ENCODE peak calls at places on chromosomes 5 and 9, in four cellular contexts. One of them, this sample, is unnamed.
A peak's percentile ranks its signal among the peaks of the same experiment; 100 is the strongest.

GRCh38 chr9:121598167-121599000 is 53.0 kb upstream of the DAB2IP start:
- DNase-seq in substantia nigra: no peak
- DNase-seq in Peyer's patch: peak; percentile 57
- DNase-seq in aorta: peak; percentile 73
- DNase-seq in this sample: peak; percentile 37

GRCh38 chr5:31853398-31854135 is 214.6 kb downstream of the PDZD2 start:
- DNase-seq in substantia nigra: no peak
- DNase-seq in Peyer's patch: no peak
- DNase-seq in aorta: no peak
- DNase-seq in this sample: no peak

GRCh38 chr5:179953934-179954833 is 46.5 kb upstream of the TBC1D9B start:
- DNase-seq in substantia nigra: no peak
- DNase-seq in Peyer's patch: no peak
- DNase-seq in aorta: no peak
- DNase-seq in this sample: no peak

GRCh38 chr5:68973696-68974095 is 120.1 kb upstream of the SLC30A5 start:
- DNase-seq in substantia nigra: no peak
- DNase-seq in Peyer's patch: no peak
- DNase-seq in aorta: no peak
- DNase-seq in this sample: no peak

GRCh38 chr5:150320048-150320555 is 17.4 kb upstream of the ARSI start:
- DNase-seq in substantia nigra: peak; percentile 69
- DNase-seq in Peyer's patch: no peak
- DNase-seq in aorta: peak; percentile 59
- DNase-seq in this sample: peak; percentile 61

GRCh38 chr5:103224118-103224893 is 34.3 kb upstream of the MACIR start:
- DNase-seq in substantia nigra: no peak
- DNase-seq in Peyer's patch: peak; percentile 50
- DNase-seq in aorta: no peak
- DNase-seq in this sample: peak; percentile 41

GRCh38 chr5:2887401-2888348 is 136.2 kb upstream of the IRX2 start:
- DNase-seq in substantia nigra: no peak
- DNase-seq in Peyer's patch: no peak
- DNase-seq in aorta: no peak
- DNase-seq in this sample: no peak

GRCh38 chr5:1202026-1202797 is 817 bp downstream of the SLC6A19 start:
- DNase-seq in substantia nigra: no peak
- DNase-seq in Peyer's patch: peak; percentile 66
- DNase-seq in aorta: peak; percentile 34
- DNase-seq in this sample: no peak

GRCh38 chr5:61659221-61659696 is 327.2 kb downstream of the ZSWIM6 start:
- DNase-seq in substantia nigra: peak; percentile 37
- DNase-seq in Peyer's patch: peak; percentile 68
- DNase-seq in aorta: no peak
- DNase-seq in this sample: no peak

GRCh38 chr5:164119806-164120440 is 614.5 kb downstream of the MAT2B start:
- DNase-seq in substantia nigra: no peak
- DNase-seq in Peyer's patch: no peak
- DNase-seq in aorta: no peak
- DNase-seq in this sample: peak; percentile 6

GRCh38 chr5:130975847-130976246 is 189.2 kb downstream of the HINT1 start:
- DNase-seq in substantia nigra: no peak
- DNase-seq in Peyer's patch: no peak
- DNase-seq in aorta: no peak
- DNase-seq in this sample: peak; percentile 26

GRCh38 chr9:90003046-90003355 is 398.2 kb downstream of the GADD45G start:
- DNase-seq in substantia nigra: peak; percentile 31
- DNase-seq in Peyer's patch: no peak
- DNase-seq in aorta: peak; percentile 70
- DNase-seq in this sample: no peak

GRCh38 chr9:117869287-117869686 is 165.1 kb downstream of the TLR4 start:
- DNase-seq in substantia nigra: no peak
- DNase-seq in Peyer's patch: no peak
- DNase-seq in aorta: no peak
- DNase-seq in this sample: no peak

DNA sequence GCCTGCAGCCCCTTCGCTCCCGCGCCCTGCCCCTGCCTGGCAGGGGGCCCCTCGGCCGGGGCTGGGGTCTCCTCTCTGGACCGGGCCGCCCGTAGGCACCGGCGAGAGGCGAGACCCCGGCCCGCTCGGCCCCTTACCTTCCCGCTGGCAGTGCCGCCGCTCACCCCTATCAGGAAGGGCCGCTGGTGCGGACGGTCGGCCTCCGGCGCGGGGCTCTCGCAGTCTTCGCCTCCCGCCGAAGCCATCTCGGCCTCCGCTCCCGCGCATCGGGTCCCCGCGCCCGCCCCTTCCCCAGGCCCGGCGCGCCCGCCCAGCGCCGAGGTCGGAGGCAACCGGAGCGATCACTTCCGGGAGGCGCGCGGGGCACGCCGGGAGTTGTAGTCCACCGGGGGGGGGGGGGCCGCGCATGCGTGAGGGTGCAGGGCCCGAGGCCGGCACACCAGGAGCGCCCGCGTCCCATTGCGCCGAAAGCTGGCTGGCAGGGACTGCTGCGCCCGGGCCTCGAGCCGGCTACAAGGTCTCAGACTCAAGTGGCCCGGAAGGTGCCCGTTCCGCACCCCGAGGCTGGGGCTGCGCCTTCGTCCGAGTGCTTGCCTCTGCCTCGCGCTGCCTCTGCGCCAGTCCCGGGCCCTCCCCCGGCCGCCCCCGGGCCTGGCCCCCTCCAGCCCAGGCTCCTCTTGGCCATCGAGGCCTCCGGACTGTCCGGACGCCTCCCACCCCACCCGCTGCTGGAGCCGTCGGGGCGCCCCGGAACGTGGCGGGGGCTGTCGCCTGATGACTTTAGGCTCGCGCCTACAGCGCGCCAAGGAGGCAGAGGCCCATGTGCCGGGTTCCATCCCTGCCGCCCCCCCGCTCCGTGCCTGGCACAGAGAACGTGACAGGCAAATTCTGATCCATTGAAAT is at the start of gene UCK1:
- DNase-seq in substantia nigra: peak; percentile 69
- DNase-seq in Peyer's patch: peak; percentile 92
- DNase-seq in aorta: peak; percentile 88
- DNase-seq in this sample: peak; percentile 6
- H3K27ac ChIP-seq in substantia nigra: peak within 1 kb of the TSS; percentile 87
- H3K27ac ChIP-seq in Peyer's patch: peak within 1 kb of the TSS; percentile 89
- H3K27ac ChIP-seq in aorta: peak within 1 kb of the TSS; percentile 30
- H3K27ac ChIP-seq in this sample: no peak within 1 kb of the TSS

DNA sequence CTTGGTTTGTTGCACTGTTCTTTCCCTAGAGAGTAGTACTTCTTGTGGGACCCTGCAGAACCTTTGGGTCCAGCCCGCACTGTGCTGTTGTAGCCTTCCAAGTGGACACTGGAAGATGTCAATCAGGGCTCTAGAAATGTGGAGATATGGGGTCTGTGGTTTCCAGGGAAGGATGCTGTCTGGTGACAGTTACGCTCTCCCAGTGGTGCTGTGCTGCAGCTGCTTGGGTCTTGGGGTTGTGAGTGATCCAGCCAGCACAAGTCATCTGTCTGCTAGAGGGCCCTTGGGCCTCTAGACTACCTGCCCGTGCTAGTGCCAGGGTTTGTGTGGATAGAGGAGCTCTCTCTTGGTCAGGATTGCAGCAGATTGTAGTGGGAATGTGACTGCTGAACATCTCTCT is 484.5 kb downstream of the DMAC1 start:
- DNase-seq in substantia nigra: no peak
- DNase-seq in Peyer's patch: no peak
- DNase-seq in aorta: no peak
- DNase-seq in this sample: no peak
- H3K27ac ChIP-seq in substantia nigra: no peak overlapping the region
- H3K27ac ChIP-seq in Peyer's patch: no peak overlapping the region
- H3K27ac ChIP-seq in aorta: no peak overlapping the region
- H3K27ac ChIP-seq in this sample: no peak overlapping the region

DNA sequence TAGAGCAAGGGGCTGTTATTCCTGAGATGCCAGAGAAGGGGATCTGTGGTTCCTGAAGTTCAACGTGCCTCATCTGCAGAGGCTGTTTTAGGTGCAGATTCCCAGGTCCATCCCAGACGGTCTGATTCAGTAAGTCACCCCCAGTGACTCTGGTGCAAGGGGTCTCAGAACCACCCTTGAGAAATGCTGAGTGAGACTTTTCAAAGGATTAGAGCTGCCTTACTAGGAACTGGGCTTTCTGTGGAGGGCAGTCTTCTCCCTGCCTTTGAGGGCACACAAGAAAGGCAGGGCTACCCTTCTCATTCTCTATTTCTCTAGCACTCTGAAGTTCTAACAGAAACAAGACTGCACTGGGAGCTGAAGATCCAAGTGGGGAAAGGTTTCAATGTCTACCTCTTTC is 66.5 kb downstream of the FAM114A2 start:
- DNase-seq in substantia nigra: no peak
- DNase-seq in Peyer's patch: no peak
- DNase-seq in aorta: no peak
- DNase-seq in this sample: no peak
- H3K27ac ChIP-seq in substantia nigra: no peak overlapping the region
- H3K27ac ChIP-seq in Peyer's patch: no peak overlapping the region
- H3K27ac ChIP-seq in aorta: no peak overlapping the region
- H3K27ac ChIP-seq in this sample: no peak overlapping the region

DNA sequence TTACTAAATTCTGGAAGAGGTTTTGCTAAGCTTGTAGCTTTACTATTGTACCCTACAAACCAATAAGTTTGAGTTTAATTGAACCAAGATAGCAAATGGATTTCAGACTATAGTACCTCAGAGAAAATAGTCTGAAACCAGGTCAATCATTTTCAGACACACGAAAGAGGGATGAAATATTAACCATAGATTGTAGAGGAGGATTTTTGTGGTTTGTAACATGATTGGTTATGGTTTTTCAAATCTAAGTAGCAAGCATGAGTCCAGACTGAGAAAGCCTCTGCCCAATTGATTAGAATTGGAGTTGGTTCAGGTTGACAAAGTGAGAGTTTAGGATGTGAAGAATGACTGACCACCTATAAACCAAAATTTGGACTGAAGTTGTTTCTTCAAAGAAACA is 562.7 kb upstream of the DMAC1 start:
- DNase-seq in substantia nigra: no peak
- DNase-seq in Peyer's patch: no peak
- DNase-seq in aorta: no peak
- DNase-seq in this sample: no peak
- H3K27ac ChIP-seq in substantia nigra: no peak overlapping the region
- H3K27ac ChIP-seq in Peyer's patch: no peak overlapping the region
- H3K27ac ChIP-seq in aorta: no peak overlapping the region
- H3K27ac ChIP-seq in this sample: no peak overlapping the region

GRCh38 chr9:98931990-98932389 is 11.7 kb upstream of the COL15A1 start:
- DNase-seq in substantia nigra: no peak
- DNase-seq in Peyer's patch: no peak
- DNase-seq in aorta: no peak
- DNase-seq in this sample: no peak

GRCh38 chr9:98930792-98931191 is 12.9 kb upstream of the COL15A1 start:
- DNase-seq in substantia nigra: no peak
- DNase-seq in Peyer's patch: no peak
- DNase-seq in aorta: no peak
- DNase-seq in this sample: no peak

GRCh38 chr9:98929096-98929495 is 14.6 kb upstream of the COL15A1 start:
- DNase-seq in substantia nigra: no peak
- DNase-seq in Peyer's patch: no peak
- DNase-seq in aorta: no peak
- DNase-seq in this sample: no peak

GRCh38 chr9:98931543-98931942 is 12.2 kb upstream of the COL15A1 start:
- DNase-seq in substantia nigra: no peak
- DNase-seq in Peyer's patch: no peak
- DNase-seq in aorta: no peak
- DNase-seq in this sample: no peak

DNA sequence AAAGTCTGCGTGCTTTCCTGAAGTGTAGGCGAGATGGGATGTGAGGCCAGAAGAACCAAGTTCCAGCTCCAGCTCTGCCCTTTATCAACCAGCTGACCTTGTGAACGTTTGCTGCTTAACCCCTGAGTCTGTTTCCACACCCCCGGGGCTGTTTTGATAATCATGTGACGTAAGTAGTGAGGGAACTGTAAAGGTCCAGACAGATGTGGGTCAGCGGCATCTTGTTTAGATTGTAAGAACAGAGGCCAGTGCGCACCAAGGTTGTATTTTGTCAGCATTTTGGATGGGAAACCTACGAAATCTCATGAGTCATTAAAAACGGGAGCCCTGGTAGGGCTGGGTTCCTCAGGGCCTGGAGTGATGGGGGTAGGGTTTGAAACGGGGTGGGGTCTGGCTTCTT is 13.8 kb upstream of the COL15A1 start:
- DNase-seq in substantia nigra: no peak
- DNase-seq in Peyer's patch: no peak
- DNase-seq in aorta: no peak
- DNase-seq in this sample: no peak
- H3K27ac ChIP-seq in substantia nigra: no peak overlapping the region
- H3K27ac ChIP-seq in Peyer's patch: no peak overlapping the region
- H3K27ac ChIP-seq in aorta: no peak overlapping the region
- H3K27ac ChIP-seq in this sample: no peak overlapping the region

GRCh38 chr9:120379611-120380010 is 200.4 kb downstream of the CDK5RAP2 start:
- DNase-seq in substantia nigra: no peak
- DNase-seq in Peyer's patch: no peak
- DNase-seq in aorta: no peak
- DNase-seq in this sample: no peak

GRCh38 chr9:120376101-120376500 is 203.9 kb downstream of the CDK5RAP2 start:
- DNase-seq in substantia nigra: no peak
- DNase-seq in Peyer's patch: no peak
- DNase-seq in aorta: no peak
- DNase-seq in this sample: no peak

GRCh38 chr9:120377268-120378150 is 202.5 kb downstream of the CDK5RAP2 start:
- DNase-seq in substantia nigra: no peak
- DNase-seq in Peyer's patch: no peak
- DNase-seq in aorta: no peak
- DNase-seq in this sample: no peak

GRCh38 chr9:120381839-120382238 is 198.1 kb downstream of the CDK5RAP2 start:
- DNase-seq in substantia nigra: no peak
- DNase-seq in Peyer's patch: no peak
- DNase-seq in aorta: no peak
- DNase-seq in this sample: no peak

DNA sequence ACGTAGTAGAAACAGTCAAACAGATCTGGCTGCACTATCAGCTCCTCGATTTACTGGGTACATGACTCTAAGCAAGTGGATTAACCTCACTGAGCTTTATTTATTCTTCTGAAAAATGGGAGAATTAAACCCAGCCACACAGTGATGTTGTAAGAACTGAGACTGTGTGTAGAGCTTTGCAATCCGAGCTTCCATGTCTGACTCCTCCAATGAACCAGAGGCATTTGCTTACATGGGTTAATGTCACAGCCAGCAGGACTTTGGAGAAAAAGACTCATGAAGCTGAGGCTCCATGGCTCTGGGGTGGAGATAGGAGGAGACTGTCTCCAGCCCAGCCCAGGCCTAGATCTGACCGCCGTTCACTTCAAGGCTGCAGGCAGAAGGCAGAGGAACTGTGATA is 201.3 kb downstream of the CDK5RAP2 start:
- DNase-seq in substantia nigra: no peak
- DNase-seq in Peyer's patch: no peak
- DNase-seq in aorta: no peak
- DNase-seq in this sample: no peak
- H3K27ac ChIP-seq in substantia nigra: no peak overlapping the region
- H3K27ac ChIP-seq in Peyer's patch: no peak overlapping the region
- H3K27ac ChIP-seq in aorta: no peak overlapping the region
- H3K27ac ChIP-seq in this sample: no peak overlapping the region

GRCh38 chr5:154220625-154221024 is 30.1 kb downstream of the GALNT10 start:
- DNase-seq in substantia nigra: no peak
- DNase-seq in Peyer's patch: no peak
- DNase-seq in aorta: no peak
- DNase-seq in this sample: no peak
- H3K27ac ChIP-seq in substantia nigra: no peak overlapping the region
- H3K27ac ChIP-seq in Peyer's patch: no peak overlapping the region
- H3K27ac ChIP-seq in aorta: peak overlapping the region; percentile 56
- H3K27ac ChIP-seq in this sample: peak overlapping the region; percentile 72

GRCh38 chr9:27430754-27431540 is 93.1 kb upstream of the IFNK start:
- DNase-seq in substantia nigra: no peak
- DNase-seq in Peyer's patch: no peak
- DNase-seq in aorta: no peak
- DNase-seq in this sample: no peak
- H3K27ac ChIP-seq in substantia nigra: peak overlapping the region; percentile 85
- H3K27ac ChIP-seq in Peyer's patch: no peak overlapping the region
- H3K27ac ChIP-seq in aorta: no peak overlapping the region
- H3K27ac ChIP-seq in this sample: no peak overlapping the region

This sample was measured in epithelial cell of prostate.